ENCODE peak calls at places on chromosomes 1 and 21, in seven cellular contexts. V is coronary artery, Q is left lung, L is astrocyte of the spinal cord, I is GM20000, U is colonic mucosa, X is ovary. W is an unnamed sample.

GRCh38 chr1:25118554-25118953 is 113.7 kb downstream of the SYF2 start:
- DNase-seq in V (no peak), Q (no peak), L (no peak), I (no peak), U (no peak), X (no peak), W (no peak)

GRCh38 chr1:48071513-48071912 is 74.3 kb upstream of the TRABD2B start:
- DNase-seq in V (no peak), Q (no peak), L (no peak), I (no peak), U (no peak), X (no peak), W (no peak)

GRCh38 chr1:11295905-11296304 is 22.9 kb downstream of the UBIAD1 start:
- DNase-seq in V (no peak), Q (no peak), L (no peak), I (no peak), U (no peak), X (no peak), W (no peak)

GRCh38 chr1:92441316-92442311 is 45.1 kb downstream of the GFI1 start:
- DNase-seq in V (no peak), Q (no peak), L (no peak), I (no peak), U (peak; percentile 85), X (no peak), W (no peak)

GRCh38 chr21:39336457-39337008 is 12.4 kb downstream of the HMGN1 start:
- DNase-seq in V (no peak), Q (no peak), L (no peak), I (no peak), U (no peak), X (no peak), W (no peak)

GRCh38 chr1:30798389-30798951 is 40.9 kb upstream of the LAPTM5 start:
- DNase-seq in V (no peak), Q (peak; percentile 80), L (no peak), I (no peak), U (peak; percentile 45), X (no peak), W (no peak)

GRCh38 chr1:22976461-22977243 is 4.0 kb upstream of the LACTBL1 start:
- DNase-seq in V (no peak), Q (no peak), L (peak; percentile 88), I (peak; percentile 74), U (peak; percentile 71), X (peak; percentile 18), W (peak; percentile 68)

GRCh38 chr21:42040411-42041180 is 30.4 kb upstream of the ZBTB21 start:
- DNase-seq in V (no peak), Q (peak; percentile 30), L (peak; percentile 99), I (no peak), U (no peak), X (peak; percentile 56), W (no peak)

GRCh38 chr1:247429526-247429925 is 13.6 kb downstream of the NLRP3 start:
- DNase-seq in V (no peak), Q (no peak), L (no peak), I (no peak), U (no peak), X (no peak), W (no peak)

GRCh38 chr21:43643193-43643592 is 16.1 kb downstream of the HSF2BP start:
- DNase-seq in V (no peak), Q (no peak), L (no peak), I (no peak), U (no peak), X (no peak), W (no peak)

GRCh38 chr1:174167404-174167803 is 8.1 kb downstream of the RABGAP1L start:
- DNase-seq in V (no peak), Q (no peak), L (no peak), I (no peak), U (no peak), X (no peak), W (no peak)

GRCh38 chr1:34844252-34844634 is 15.3 kb downstream of the SMIM12 start:
- DNase-seq in V (no peak), Q (no peak), L (no peak), I (no peak), U (no peak), X (no peak), W (no peak)

GRCh38 chr1:201015551-201016091 is 7.9 kb downstream of the KIF21B start:
- DNase-seq in V (no peak), Q (no peak), L (no peak), I (no peak), U (no peak), X (no peak), W (no peak)

GRCh38 chr1:177959793-177960515 is 9.9 kb downstream of the SEC16B start:
- DNase-seq in V (no peak), Q (no peak), L (peak; percentile 48), I (no peak), U (no peak), X (no peak), W (no peak)

GRCh38 chr1:21944261-21945074 is 7.4 kb upstream of the HSPG2 start:
- DNase-seq in V (no peak), Q (no peak), L (no peak), I (no peak), U (no peak), X (no peak), W (no peak)

GRCh38 chr1:39919545-39919944 is 17.8 kb upstream of the MYCL start:
- DNase-seq in V (no peak), Q (no peak), L (peak; percentile 28), I (peak; percentile 92), U (peak; percentile 48), X (no peak), W (peak; percentile 58)

GRCh38 chr1:155052412-155053400 is 1.6 kb downstream of the ADAM15 start:
- DNase-seq in V (no peak), Q (no peak), L (no peak), I (peak; percentile 64), U (peak; percentile 59), X (no peak), W (no peak)
- TF ChIP-seq CTCF in V (no peak), Q (peak; percentile 17), L (peak; percentile 37), I (peak; percentile 42), U (no peak), X (no peak), W (peak; percentile 16)

DNA sequence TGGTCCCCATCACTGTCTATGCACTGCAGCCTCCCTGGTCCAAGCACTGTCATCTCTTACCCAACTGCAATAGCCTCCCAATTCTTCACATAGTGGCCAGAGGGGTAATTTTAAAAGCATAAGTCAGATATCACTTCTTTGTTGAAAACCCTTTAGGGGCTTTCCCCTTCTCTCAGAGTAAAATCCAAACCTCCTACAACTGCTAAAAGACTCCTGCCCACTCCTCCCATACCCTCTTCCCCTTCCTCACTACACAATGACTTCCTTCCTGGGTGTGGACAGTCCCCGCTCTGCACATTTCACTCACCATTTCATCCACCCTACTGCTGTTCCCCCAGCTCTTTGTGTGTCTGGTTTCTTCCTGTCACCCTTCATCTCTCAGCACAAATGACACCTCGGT is 8.3 kb downstream of the MCOLN2 start:
- DNase-seq in V (no peak), Q (no peak), L (no peak), I (peak; percentile 59), U (no peak), X (no peak), W (no peak)
- TF ChIP-seq CTCF in V (no peak), Q (no peak), L (no peak), I (no peak), U (no peak), X (no peak), W (no peak)

GRCh38 chr1:157470276-157470675 is 82.0 kb downstream of the FCRL5 start:
- DNase-seq in V (no peak), Q (no peak), L (no peak), I (no peak), U (no peak), X (no peak), W (no peak)

GRCh38 chr1:157472959-157473358 is 79.4 kb downstream of the FCRL5 start:
- DNase-seq in V (no peak), Q (no peak), L (no peak), I (no peak), U (no peak), X (no peak), W (no peak)

GRCh38 chr1:157472302-157472701 is 80.0 kb downstream of the FCRL5 start:
- DNase-seq in V (no peak), Q (no peak), L (no peak), I (no peak), U (peak; percentile 50), X (no peak), W (no peak)

DNA sequence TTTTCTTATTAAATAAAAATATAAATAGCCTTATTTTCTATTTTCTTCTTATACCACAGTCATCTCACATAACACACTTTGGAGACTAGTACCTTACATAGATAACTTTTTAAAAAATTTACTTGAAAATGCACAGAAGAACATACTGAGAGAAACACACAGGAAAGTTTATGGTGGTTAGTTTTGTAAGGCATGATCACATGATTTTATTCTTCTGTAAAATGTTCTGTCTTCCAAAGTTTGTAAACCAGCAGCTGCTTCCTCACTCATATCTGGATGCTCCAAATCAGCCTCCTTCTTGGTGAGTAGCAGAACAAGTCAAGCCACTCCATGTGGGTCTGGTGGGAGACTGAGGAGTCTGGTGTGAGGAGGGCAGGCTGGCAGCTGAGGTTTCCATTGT is 82.6 kb downstream of the FCRL5 start:
- DNase-seq in V (no peak), Q (no peak), L (no peak), I (no peak), U (no peak), X (no peak), W (no peak)
- TF ChIP-seq CTCF in V (no peak), Q (no peak), L (no peak), I (no peak), U (no peak), X (no peak), W (no peak)

GRCh38 chr1:100912019-100912418 is 16.1 kb downstream of the SLC30A7 start:
- DNase-seq in V (no peak), Q (no peak), L (no peak), I (no peak), U (no peak), X (no peak), W (no peak)
- TF ChIP-seq CTCF in V (no peak), Q (no peak), L (no peak), I (no peak), U (no peak), X (no peak), W (no peak)

DNA sequence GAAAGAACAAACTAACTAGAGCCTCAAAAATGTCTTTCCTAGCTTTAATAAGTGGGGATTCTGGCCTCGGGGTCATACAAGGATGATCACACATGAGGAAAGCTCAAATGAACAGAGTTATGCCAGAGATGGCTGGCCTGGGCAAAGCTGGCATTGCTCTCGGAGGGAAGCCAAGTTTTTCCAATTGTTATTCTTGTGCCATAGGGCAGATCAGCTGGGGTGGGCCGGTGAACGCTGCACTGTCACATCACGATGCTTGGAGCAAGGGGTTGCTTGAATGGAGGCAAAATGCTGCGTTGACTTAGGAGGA is 75.9 kb upstream of the LYST start:
- DNase-seq in V (no peak), Q (no peak), L (no peak), I (no peak), U (no peak), X (no peak), W (no peak)
- TF ChIP-seq CTCF in V (no peak), Q (no peak), L (no peak), I (no peak), U (no peak), X (no peak), W (no peak)

GRCh38 chr1:156012051-156012817 is 8.5 kb downstream of the SSR2 start:
- DNase-seq in V (no peak), Q (no peak), L (no peak), I (peak; percentile 62), U (no peak), X (no peak), W (no peak)
- TF ChIP-seq CTCF in V (no peak), Q (no peak), L (no peak), I (no peak), U (no peak), X (no peak), W (no peak)

GRCh38 chr1:121546830-121547680 is 362.3 kb downstream of the SRGAP2C start:
- DNase-seq in V (no peak), Q (no peak), L (no peak), I (no peak), U (no peak), X (no peak), W (no peak)
- TF ChIP-seq CTCF in V (no peak), Q (no peak), L (no peak), I (no peak), U (no peak), X (no peak), W (no peak)